ENCODE peak calls at places on chromosomes 13 and 19, in six cellular contexts. N is PC-3; O is stimulated activated naive CD8-positive, alpha-beta T cell treated with anti-CD3 and anti-CD28 coated beads, Interleukin-15, amount 100 ng/mL, for 72 hours; A is fibroblast of the conjunctiva; Z is SHP77; H is left ventricle myocardium inferior. P is an unnamed sample.

GRCh38 chr19:29372461-29372860 is 153.3 kb upstream of the VSTM2B start:
- DNase-seq in N (no peak), A (no peak), O (no peak), Z (no peak), H (no peak), P (no peak)

GRCh38 chr13:31878955-31879354 is 139.6 kb downstream of the RXFP2 start:
- DNase-seq in O (no peak), Z (no peak), A (no peak), H (no peak), N (no peak), P (no peak)

GRCh38 chr19:51097166-51097736 is 11.0 kb downstream of the CTU1 start:
- DNase-seq in Z (peak), O (peak), H (peak), A (peak), N (peak), P (peak)

GRCh38 chr13:23753523-23753922 is 135.7 kb downstream of the MIPEP start:
- DNase-seq in N (peak), O (no peak), H (no peak), A (peak), Z (no peak), P (no peak)

GRCh38 chr13:74070065-74070464 is 64.1 kb downstream of the KLF12 start:
- DNase-seq in H (no peak), A (no peak), Z (no peak), O (no peak), N (no peak), P (no peak)

GRCh38 chr19:1650627-1651009 is 1.8 kb downstream of the TCF3 start:
- DNase-seq in N (no peak), O (no peak), Z (no peak), A (no peak), H (no peak), P (no peak)

GRCh38 chr19:10418281-10419199 is 1.8 kb upstream of the PDE4A start:
- DNase-seq in A (no peak), N (no peak), Z (no peak), O (no peak), H (no peak), P (no peak)

GRCh38 chr19:17953869-17954268 is 13.0 kb upstream of the KCNN1 start:
- DNase-seq in O (no peak), N (no peak), H (no peak), Z (no peak), A (no peak), P (no peak)

GRCh38 chr13:54742984-54743383 is 1714.4 kb downstream of the OLFM4 start:
- DNase-seq in N (peak), A (no peak), O (no peak), H (no peak), Z (no peak), P (no peak)

GRCh38 chr13:113741101-113741731 is 17.8 kb upstream of the TMEM255B start:
- DNase-seq in O (no peak), H (no peak), N (no peak), A (no peak), Z (no peak), P (no peak)

GRCh38 chr13:92135509-92135908 is 737.1 kb downstream of the GPC5 start:
- DNase-seq in H (no peak), O (no peak), Z (no peak), A (no peak), N (no peak), P (no peak)

GRCh38 chr19:13846533-13847032 is 30.4 kb upstream of the NANOS3 start:
- DNase-seq in O (peak), H (peak), N (peak), Z (peak), A (no peak), P (no peak)

GRCh38 chr19:6887326-6887725 is at the start of gene ADGRE1:
- DNase-seq in N (no peak), H (no peak), A (no peak), O (peak), Z (no peak), P (no peak)

P was measured in skeletal muscle cell.